ENCODE peak calls at places on chromosomes 12 and 14, in five cellular contexts. Y is GF-D8; B is CD4-positive, alpha-beta memory T cell; Z is T-helper 1 cell; E is neural progenitor cell. M is an unnamed sample.
A peak's percentile ranks its signal among the peaks of the same experiment; 100 is the strongest.

GRCh38 chr12:84172823-84173424 is 739.7 kb downstream of the SLC6A15 start:
- DNase-seq in E (no peak), Y (no peak), B (no peak), Z (no peak), M (no peak)

GRCh38 chr14:24440606-24441399 is 1.8 kb downstream of the SDR39U1 start:
- DNase-seq in Z (no peak), Y (no peak), E (no peak), B (no peak), M (no peak)

GRCh38 chr12:11861864-11862600 is 208.7 kb upstream of the BCL2L14 start:
- DNase-seq in E (peak; percentile 49), Z (no peak), B (no peak), Y (no peak), M (no peak)

GRCh38 chr14:78705989-78706388 is 535.8 kb downstream of the NRXN3 start:
- DNase-seq in E (no peak), B (no peak), Y (no peak), Z (no peak), M (no peak)

GRCh38 chr12:6080149-6081045 is 44.1 kb downstream of the VWF start:
- DNase-seq in B (no peak), Z (no peak), Y (no peak), E (no peak), M (no peak)

GRCh38 chr12:104895405-104895804 is 62.7 kb downstream of the SLC41A2 start:
- DNase-seq in Y (no peak), E (no peak), Z (no peak), B (no peak), M (no peak)

GRCh38 chr14:46417066-46417465 is 234.5 kb downstream of the RPL10L start:
- DNase-seq in B (no peak), Y (no peak), Z (no peak), E (no peak), M (no peak)

GRCh38 chr14:61553730-61554641 is 141.3 kb upstream of the HIF1A start:
- DNase-seq in E (peak; percentile 67), Y (no peak), Z (no peak), B (no peak), M (no peak)

GRCh38 chr14:64838656-64839055 is 41.1 kb downstream of the SPTB start:
- DNase-seq in E (no peak), Z (no peak), Y (no peak), B (no peak), M (no peak)

GRCh38 chr12:11228268-11228879 is 41.1 kb downstream of the PRB3 start:
- DNase-seq in E (peak; percentile 77), Y (no peak), Z (peak; percentile 28), B (peak; percentile 7), M (no peak)

GRCh38 chr14:104894331-104895206 is 29.5 kb downstream of the CEP170B start:
- DNase-seq in E (no peak), Z (no peak), Y (no peak), B (no peak), M (no peak)

GRCh38 chr12:13164271-13164670 is 32.3 kb upstream of the EMP1 start:
- DNase-seq in B (no peak), E (no peak), Z (no peak), Y (no peak), M (no peak)

GRCh38 chr14:76329150-76329881 is 46.6 kb upstream of the ESRRB start:
- DNase-seq in B (no peak), Y (no peak), Z (no peak), E (peak; percentile 87), M (no peak)

GRCh38 chr12:113222730-113223531 is 1.7 kb downstream of the TPCN1 start:
- DNase-seq in Y (peak; percentile 20), B (peak; percentile 31), Z (peak; percentile 19), E (no peak), M (no peak)

GRCh38 chr14:80669416-80669815 is 272.1 kb downstream of the CEP128 start:
- DNase-seq in Z (no peak), B (no peak), Y (no peak), E (no peak), M (no peak)

M was measured in activated effector memory CD4-positive, alpha-beta T cell treated with Interleukin-2 at 50 U/mL for 16 hours.